ENCODE peak calls at places on chromosomes 16 and 17, in six cellular contexts. N is Caco-2, L is tibial artery, P is pancreas, H is brain microvascular endothelial cell, W is cardiac muscle cell. R is an unnamed sample.

GRCh38 chr16:18969050-18969854 is 14.5 kb upstream of the TMC7 start:
- DNase-seq in N (peak), W (peak), H (peak), L (peak), P (peak), R (peak)

GRCh38 chr16:30969246-30969842 is 11.8 kb downstream of the SETD1A start:
- DNase-seq in L (no peak), W (no peak), H (no peak), P (no peak), N (no peak), R (no peak)

GRCh38 chr17:64627797-64628196 is 34.3 kb downstream of the SMURF2 start:
- DNase-seq in L (no peak), N (no peak), H (no peak), P (no peak), W (no peak), R (no peak)

GRCh38 chr17:15249487-15249886 is 15.6 kb downstream of the PMP22 start:
- DNase-seq in N (no peak), H (no peak), P (no peak), W (no peak), L (no peak), R (no peak)

GRCh38 chr17:37662358-37662757 is 19.1 kb upstream of the DDX52 start:
- DNase-seq in N (no peak), W (no peak), P (no peak), H (no peak), L (no peak), R (no peak)

GRCh38 chr16:49776085-49776501 is 79.8 kb downstream of the ZNF423 start:
- DNase-seq in H (peak), L (peak), P (no peak), W (peak), N (no peak), R (peak)

GRCh38 chr17:68399638-68400403 is 57.5 kb downstream of the WIPI1 start:
- DNase-seq in W (no peak), L (no peak), P (no peak), H (no peak), N (no peak), R (peak)

GRCh38 chr17:63358111-63358839 is 87.8 kb downstream of the CYB561 start:
- DNase-seq in H (peak), L (no peak), P (no peak), N (no peak), W (no peak), R (peak)

GRCh38 chr17:39221572-39221971 is 4.2 kb downstream of the STAC2 start:
- DNase-seq in N (no peak), H (no peak), W (no peak), L (no peak), P (no peak), R (no peak)

GRCh38 chr17:35030780-35031179 is 32.7 kb downstream of the RFFL start:
- DNase-seq in P (no peak), H (no peak), W (no peak), N (no peak), L (no peak), R (no peak)

GRCh38 chr16:70705056-70705455 is 19.2 kb upstream of the MTSS2 start:
- DNase-seq in L (no peak), W (no peak), N (no peak), H (no peak), P (no peak), R (no peak)

GRCh38 chr17:19877546-19877945 is 9.8 kb upstream of the ULK2 start:
- DNase-seq in N (no peak), L (no peak), W (no peak), P (no peak), H (no peak), R (no peak)

GRCh38 chr16:29256501-29256981 is 150.0 kb downstream of the NPIPB11 start:
- DNase-seq in W (peak), L (no peak), N (no peak), H (no peak), P (no peak), R (no peak)

GRCh38 chr17:73430848-73431247 is 119.0 kb upstream of the CDC42EP4 start:
- DNase-seq in L (no peak), W (no peak), H (peak), N (no peak), P (no peak), R (peak)

GRCh38 chr17:78414178-78415162 is 36.0 kb downstream of the PGS1 start:
- DNase-seq in H (no peak), P (no peak), W (no peak), L (no peak), N (no peak), R (no peak)

GRCh38 chr17:7323731-7324437 is 5.3 kb downstream of the NEURL4 start:
- DNase-seq in H (peak), P (no peak), W (peak), L (peak), N (no peak), R (peak)

GRCh38 chr16:11581677-11582076 is 5.0 kb downstream of the LITAF start:
- DNase-seq in N (no peak), P (no peak), L (no peak), H (no peak), W (no peak), R (no peak)

GRCh38 chr17:8122391-8122922 is 1.4 kb downstream of the HES7 start:
- DNase-seq in N (no peak), W (peak), H (no peak), P (no peak), L (no peak), R (peak)

GRCh38 chr17:27793168-27793905 is 7.0 kb downstream of the NOS2 start:
- DNase-seq in N (peak), L (no peak), P (no peak), H (no peak), W (peak), R (no peak)

GRCh38 chr16:79821911-79822310 is 221.4 kb upstream of the MAF start:
- DNase-seq in L (no peak), H (no peak), N (no peak), P (no peak), W (no peak), R (no peak)

GRCh38 chr16:11308493-11309283 is 27.6 kb upstream of the PRM1 start:
- DNase-seq in P (no peak), N (no peak), W (no peak), H (no peak), L (no peak), R (no peak)

GRCh38 chr16:21156767-21157467 is 1.6 kb upstream of the LDAF1 start:
- DNase-seq in N (peak), P (no peak), H (peak), L (no peak), W (peak), R (peak)

GRCh38 chr17:40065041-40065770 is 2.4 kb downstream of the THRA start:
- DNase-seq in H (peak), N (no peak), W (peak), P (peak), L (no peak), R (peak)

GRCh38 chr16:68478526-68479249 is 30.4 kb upstream of the SMPD3 start:
- DNase-seq in W (peak), L (no peak), N (peak), H (no peak), P (no peak), R (no peak)

GRCh38 chr17:74776044-74776962 is at the start of gene NAT9:
- DNase-seq in W (peak), N (peak), L (peak), H (peak), P (peak), R (peak)

GRCh38 chr17:64920026-64920418 is 744 bp upstream of the LRRC37A3 start:
- DNase-seq in L (no peak), P (peak), N (no peak), H (no peak), W (no peak), R (peak)

GRCh38 chr17:31373150-31374082 is 18.1 kb upstream of the RAB11FIP4 start:
- DNase-seq in N (peak), H (peak), L (no peak), P (no peak), W (no peak), R (peak)

GRCh38 chr16:4059969-4060368 is 56.3 kb downstream of the ADCY9 start:
- DNase-seq in W (no peak), N (no peak), L (no peak), P (no peak), H (no peak), R (no peak)

GRCh38 chr16:11325404-11326083 is 19.7 kb upstream of the RMI2 start:
- DNase-seq in P (no peak), H (no peak), W (no peak), L (no peak), N (no peak), R (no peak)

GRCh38 chr16:11819798-11820197 is 22.7 kb upstream of the ZC3H7A start:
- DNase-seq in W (no peak), P (no peak), N (no peak), L (no peak), H (no peak), R (no peak)

GRCh38 chr16:15601212-15601879 is 41.6 kb downstream of the MARF1 start:
- DNase-seq in W (peak), L (no peak), N (no peak), P (no peak), H (no peak), R (no peak)

GRCh38 chr16:15597135-15597534 is 45.8 kb downstream of the MARF1 start:
- DNase-seq in L (no peak), W (no peak), P (no peak), H (no peak), N (no peak), R (no peak)

GRCh38 chr16:15598648-15599190 is 44.2 kb downstream of the MARF1 start:
- DNase-seq in N (no peak), L (no peak), P (no peak), H (no peak), W (no peak), R (no peak)

GRCh38 chr16:15597822-15598647 is 44.9 kb downstream of the MARF1 start:
- DNase-seq in L (no peak), P (no peak), H (no peak), W (no peak), N (no peak), R (no peak)

DNA sequence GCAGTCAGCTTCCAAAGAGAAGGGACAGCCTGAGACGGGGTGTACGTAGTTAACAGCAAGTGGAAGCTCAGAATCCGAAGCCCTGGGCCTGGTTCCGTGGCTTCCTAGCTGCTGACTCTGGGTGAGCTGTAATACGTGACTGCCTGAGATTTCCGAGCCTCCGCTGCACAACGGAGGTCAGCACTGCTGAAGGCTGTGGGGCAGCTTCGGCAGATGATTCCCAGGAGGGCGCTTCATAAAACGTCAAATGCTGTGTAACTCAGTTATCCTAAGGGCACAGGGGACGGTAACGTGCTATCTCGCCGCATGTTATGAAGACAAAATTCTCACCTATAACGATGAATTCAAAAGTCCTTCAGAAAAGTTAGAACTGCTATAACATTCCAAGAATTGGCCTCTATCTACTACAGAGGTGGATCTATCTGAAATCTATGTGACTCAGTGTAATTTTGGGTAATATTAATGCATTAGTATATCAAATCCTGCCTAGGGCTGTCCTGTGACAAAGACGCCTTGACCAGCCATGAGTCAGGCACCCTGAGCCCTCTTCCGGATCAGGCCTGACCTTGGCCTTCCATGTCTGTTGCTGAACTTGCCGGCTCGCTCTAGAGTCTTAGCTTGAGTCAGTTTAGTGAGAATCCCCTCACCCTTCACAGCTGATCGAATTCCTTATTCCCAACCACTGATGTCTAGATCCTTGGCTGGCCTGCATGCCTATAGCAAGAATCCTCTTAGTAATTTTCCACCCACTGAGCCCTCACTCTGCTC is 43.5 kb downstream of the MARF1 start:
- DNase-seq in H (no peak), P (no peak), L (no peak), W (no peak), N (no peak), R (no peak)
- TF ChIP-seq CTCF in H (no peak), P (no peak), L (no peak), W (no peak), N (no peak), R (no peak)

DNA sequence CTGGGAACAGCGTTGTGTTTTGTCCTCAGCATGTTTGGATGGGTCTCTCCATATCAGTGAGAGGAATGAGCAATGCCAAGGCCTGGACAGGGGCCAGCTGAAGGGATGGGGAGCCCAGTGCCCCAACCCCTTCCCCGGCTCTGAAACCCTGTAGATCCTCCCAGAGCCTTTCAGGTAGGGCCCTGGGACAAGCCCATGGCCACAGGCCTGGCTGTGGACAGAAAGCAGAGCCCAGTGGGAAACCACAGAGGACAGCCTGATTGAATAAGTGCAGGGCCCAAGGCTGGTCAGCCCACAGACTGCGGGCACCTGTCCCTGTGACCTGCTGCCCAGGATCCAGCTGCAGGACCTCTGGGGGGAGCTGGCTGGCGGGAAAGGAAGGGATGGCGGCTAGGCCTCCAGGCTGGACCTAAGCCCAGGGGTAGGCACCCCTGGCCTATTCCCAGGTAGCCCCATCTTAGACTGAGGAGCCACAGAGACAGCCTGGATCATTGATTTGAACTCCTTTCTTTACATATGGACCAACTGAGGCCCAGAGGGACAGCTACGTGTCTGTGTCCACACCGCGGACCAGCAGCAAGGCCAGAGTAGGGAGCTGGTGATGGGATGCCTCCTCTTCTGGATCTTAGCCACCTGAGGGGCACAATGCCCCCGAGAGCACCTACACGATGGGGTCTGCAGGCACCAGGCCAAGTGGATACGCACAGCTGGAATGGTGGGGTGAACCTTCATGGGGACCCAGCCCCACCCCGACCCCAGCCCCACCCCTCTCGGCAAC is 1.3 kb downstream of the CCDC102A start:
- DNase-seq in W (no peak), L (no peak), N (no peak), P (no peak), H (no peak), R (no peak)
- H3K4me3 ChIP-seq in W (peak), L (peak), N (peak), P (peak), H (peak), R (peak)

GRCh38 chr17:2053380-2054261 is 1.3 kb upstream of the HIC1 start:
- DNase-seq in N (peak), W (peak), L (peak), H (no peak), P (no peak), R (peak)
- TF ChIP-seq CTCF in N (peak), W (peak), L (peak), H (peak), P (no peak), R (peak)

GRCh38 chr17:10518271-10519037 is at the start of gene MYH1:
- DNase-seq in W (no peak), N (no peak), L (no peak), H (no peak), P (no peak), R (no peak)
- H3K4me3 ChIP-seq in W (no peak), N (no peak), L (no peak), H (no peak), P (no peak), R (no peak)

DNA sequence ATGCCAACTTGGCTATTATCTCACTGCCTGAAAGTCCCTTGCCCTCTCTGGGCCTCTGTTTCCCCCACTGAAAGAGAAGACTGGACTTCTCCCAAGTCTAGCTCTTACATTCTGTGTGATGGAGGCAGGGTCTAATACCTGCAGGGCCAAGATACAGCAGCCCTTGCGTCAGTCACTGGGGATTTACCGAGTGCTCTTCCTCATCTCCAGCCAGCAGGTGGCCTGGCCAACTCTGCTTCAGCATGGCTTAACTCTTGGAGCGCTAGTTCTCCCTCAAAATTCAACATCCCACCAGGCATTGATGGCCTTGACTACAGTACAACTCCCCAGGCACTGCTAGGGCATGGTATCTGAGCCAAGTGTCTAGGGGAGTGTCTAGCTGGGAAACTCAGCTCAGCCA is 19.9 kb upstream of the MTMR4 start:
- DNase-seq in L (no peak), H (no peak), W (no peak), P (no peak), N (no peak), R (no peak)
- TF ChIP-seq CTCF in L (no peak), H (peak), W (no peak), P (no peak), N (no peak), R (no peak)

DNA sequence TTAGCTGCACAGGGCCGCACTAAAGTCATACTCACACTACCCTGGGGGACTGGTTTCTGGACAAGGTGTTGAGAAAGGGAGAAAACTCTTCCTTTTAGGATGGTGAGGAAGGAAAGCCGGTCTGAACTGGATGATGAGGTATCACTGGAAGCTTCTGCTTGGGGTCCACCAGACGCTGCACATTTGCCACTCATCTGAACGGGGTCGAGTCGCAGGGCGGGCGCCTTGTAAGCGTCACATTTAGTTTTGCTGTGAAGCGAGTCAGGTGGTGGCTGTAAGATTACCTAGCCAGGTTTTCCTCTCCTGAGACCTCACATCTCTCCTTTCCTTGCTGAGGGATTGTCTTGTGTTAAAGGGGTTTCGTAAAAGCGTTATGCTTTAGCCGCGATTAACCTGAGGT is 2.3 kb downstream of the JPT2 start:
- DNase-seq in P (no peak), W (no peak), N (no peak), H (no peak), L (no peak), R (no peak)
- H3K4me3 ChIP-seq in P (no peak), W (no peak), N (no peak), H (no peak), L (no peak), R (no peak)

DNA sequence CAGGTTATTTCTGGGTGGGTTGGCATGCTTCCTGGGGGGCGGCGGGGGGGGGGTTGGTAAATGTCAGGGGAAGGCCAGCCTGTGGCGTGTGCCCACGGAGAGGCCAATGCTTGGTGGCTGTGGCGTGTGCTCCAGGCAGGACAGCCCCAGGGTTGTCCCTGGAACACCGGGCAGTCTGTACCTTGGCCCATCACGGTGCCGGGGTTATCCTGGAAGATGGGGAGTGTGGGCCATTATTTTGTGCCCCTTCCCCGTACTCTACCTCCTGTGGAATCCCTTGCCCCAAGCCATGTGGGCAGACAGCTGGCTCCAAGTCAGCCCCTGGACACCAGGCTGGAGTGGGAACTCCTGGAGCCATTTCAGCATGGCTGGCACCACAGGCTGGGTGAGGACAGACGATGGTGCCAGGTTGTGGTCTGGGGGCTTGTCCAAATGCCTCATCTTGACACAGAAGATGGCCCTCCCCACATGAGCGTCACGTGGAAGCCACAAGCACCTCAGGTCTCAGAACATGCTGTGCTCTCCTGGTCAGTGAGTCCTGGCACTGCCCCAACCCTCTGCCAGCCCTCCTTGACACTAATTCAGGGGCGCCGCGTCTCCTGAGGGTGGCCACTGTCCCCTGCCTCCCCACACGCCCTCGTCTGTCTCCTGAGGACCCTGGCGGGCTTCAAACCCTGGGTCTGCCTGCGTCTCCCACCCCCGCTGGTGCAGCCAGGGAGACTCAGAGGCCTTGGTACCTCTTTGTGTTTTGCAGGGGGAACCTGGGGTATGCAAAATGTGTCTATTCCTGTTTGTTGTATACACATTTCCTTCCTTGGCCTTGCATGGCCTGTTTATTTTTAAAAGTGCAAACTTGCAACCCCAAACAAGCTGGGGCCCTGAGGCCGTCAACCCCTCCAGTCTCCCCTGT is 4.3 kb downstream of the SLC16A3 start:
- DNase-seq in N (no peak), L (no peak), W (no peak), H (no peak), P (no peak), R (no peak)
- TF ChIP-seq CTCF in N (no peak), L (no peak), W (no peak), H (no peak), P (no peak), R (no peak)